ENCODE peak calls at places on chromosomes 16 and 17, in seven cellular contexts. J, L, R, U, X, V and H are unnamed samples.
A peak's percentile ranks its signal among the peaks of the same experiment; 100 is the strongest.

GRCh38 chr17:7862692-7863437 is 5.1 kb downstream of the CYB5D1 start:
- DNase-seq in J (peak; percentile 61), L (no peak), R (peak; percentile 64), U (no peak), X (no peak), V (no peak), H (no peak)

GRCh38 chr17:4187076-4187475 is 44.1 kb downstream of the CYB5D2 start:
- DNase-seq in J (no peak), L (no peak), R (no peak), U (no peak), X (no peak), V (no peak), H (no peak)

GRCh38 chr16:9138731-9139501 is 47.5 kb downstream of the HAPSTR1 start:
- DNase-seq in J (peak; percentile 77), L (peak; percentile 50), R (peak; percentile 84), U (peak; percentile 47), X (peak; percentile 68), V (peak; percentile 55), H (peak; percentile 86)

GRCh38 chr17:77618731-77619130 is 339.8 kb upstream of the TNRC6C start:
- DNase-seq in J (no peak), L (no peak), R (no peak), U (no peak), X (no peak), V (no peak), H (no peak)

GRCh38 chr17:75869282-75870141 is 8.9 kb downstream of the TRIM47 start:
- DNase-seq in J (no peak), L (no peak), R (no peak), U (no peak), X (no peak), V (peak; percentile 83), H (no peak)

GRCh38 chr16:67436640-67437193 is 5.8 kb downstream of the HSD11B2 start:
- DNase-seq in J (no peak), L (no peak), R (no peak), U (no peak), X (no peak), V (no peak), H (no peak)

GRCh38 chr17:4584125-4584834 is at the start of gene SMTNL2:
- DNase-seq in J (peak; percentile 17), L (no peak), R (peak; percentile 83), U (no peak), X (no peak), V (no peak), H (no peak)

GRCh38 chr17:76523084-76524037 is 14.1 kb downstream of the CYGB start:
- DNase-seq in J (peak; percentile 87), L (peak; percentile 66), R (peak; percentile 78), U (peak; percentile 57), X (peak; percentile 85), V (no peak), H (peak; percentile 82)

GRCh38 chr16:57764341-57765159 is 29.0 kb downstream of the KATNB1 start:
- DNase-seq in J (peak; percentile 29), L (no peak), R (no peak), U (no peak), X (peak; percentile 35), V (no peak), H (peak; percentile 99)

GRCh38 chr16:57998484-57998883 is 2.0 kb downstream of the ZNF319 start:
- DNase-seq in J (peak; percentile 66), L (no peak), R (no peak), U (no peak), X (peak; percentile 90), V (no peak), H (peak; percentile 6)

GRCh38 chr16:69217433-69217832 is 30.5 kb downstream of the SNTB2 start:
- DNase-seq in J (no peak), L (no peak), R (no peak), U (no peak), X (no peak), V (no peak), H (no peak)

GRCh38 chr17:1039511-1040215 is 42.7 kb downstream of the TIMM22 start:
- DNase-seq in J (no peak), L (no peak), R (no peak), U (no peak), X (no peak), V (peak; percentile 66), H (no peak)

GRCh38 chr17:62688398-62689140 is 61.1 kb downstream of the MRC2 start:
- DNase-seq in J (no peak), L (no peak), R (no peak), U (no peak), X (no peak), V (no peak), H (no peak)